ENCODE peak calls at places on chromosomes 1 and 21, in ten cellular contexts. A is H1, N is OCI-LY7, B is PC-3, R is neural progenitor cell, P is H9, X is GM23338, L is SK-N-SH, S is GM23248, Q is mammary epithelial cell. H is an unnamed sample. For H3K4me1 and H3K79me2, the result is how much of the 10 kb centered on the place peaks cover.

GRCh38 chr1:161986328-161986727 is 37.3 kb downstream of the OLFML2B start:
- DNase-seq in Q (no peak), N (no peak), R (no peak), S (no peak), P (no peak), B (no peak), X (no peak), L (no peak), A (no peak), H (no peak)

GRCh38 chr1:89358287-89358893 is 5.5 kb upstream of the GBP6 start:
- DNase-seq in Q (peak), R (peak), S (peak), P (peak), X (peak), L (peak), B (peak), A (peak), N (peak), H (peak)

GRCh38 chr1:234069760-234070159 is 165.3 kb downstream of the SLC35F3 start:
- DNase-seq in A (no peak), P (no peak), R (no peak), X (peak), L (no peak), B (peak), Q (peak), S (no peak), N (no peak), H (peak)

GRCh38 chr1:184811439-184812111 is 56.9 kb upstream of the EDEM3 start:
- DNase-seq in L (no peak), X (no peak), P (no peak), A (no peak), N (no peak), R (no peak), Q (no peak), S (no peak), B (no peak), H (no peak)

GRCh38 chr1:32988665-32989064 is 24.1 kb upstream of the RNF19B start:
- DNase-seq in X (no peak), L (no peak), R (no peak), S (peak), Q (peak), A (no peak), P (no peak), B (peak), N (no peak), H (no peak)

GRCh38 chr1:56709269-56709880 is 64.3 kb downstream of the PRKAA2 start:
- DNase-seq in P (no peak), X (peak), Q (peak), N (peak), B (peak), R (peak), A (no peak), S (peak), L (peak), H (peak)

GRCh38 chr1:84888753-84889152 is 4.3 kb downstream of the LPAR3 start:
- DNase-seq in Q (no peak), B (peak), A (no peak), S (no peak), P (no peak), L (no peak), X (no peak), R (no peak), N (no peak), H (no peak)

GRCh38 chr21:45555557-45556301 is 13.5 kb upstream of the SLC19A1 start:
- DNase-seq in X (peak), S (peak), B (peak), N (peak), R (peak), Q (peak), L (peak), P (peak), A (peak), H (peak)

GRCh38 chr1:110634455-110635281 is 28.5 kb upstream of the KCNA2 start:
- DNase-seq in Q (peak), N (peak), X (no peak), R (no peak), S (peak), L (no peak), B (peak), P (no peak), A (no peak), H (no peak)

GRCh38 chr1:15442759-15443158 is 4.5 kb downstream of the CTRC start:
- DNase-seq in Q (no peak), R (no peak), L (no peak), A (no peak), S (no peak), P (no peak), B (no peak), N (no peak), X (no peak), H (no peak)

GRCh38 chr21:41583274-41583790 is 75.4 kb upstream of the TMPRSS2 start:
- DNase-seq in Q (peak), L (no peak), P (no peak), B (peak), X (no peak), S (no peak), R (no peak), N (no peak), A (no peak), H (no peak)

GRCh38 chr21:29075706-29076447 is 2.4 kb upstream of the CCT8 start:
- DNase-seq in S (peak), A (no peak), N (no peak), P (no peak), X (no peak), Q (peak), L (no peak), B (peak), R (no peak), H (peak)

GRCh38 chr1:18890704-18891103 is 11.7 kb downstream of the ALDH4A1 start:
- DNase-seq in N (no peak), A (no peak), B (no peak), R (no peak), P (no peak), L (no peak), S (peak), Q (no peak), X (no peak), H (no peak)

GRCh38 chr1:223221686-223222085 is 78.6 kb upstream of the TLR5 start:
- DNase-seq in Q (no peak), A (no peak), B (no peak), P (peak), S (no peak), N (no peak), X (no peak), L (no peak), R (no peak), H (no peak)

GRCh38 chr1:151051356-151052009 is 3.9 kb downstream of the C1orf56 start:
- DNase-seq in Q (no peak), B (no peak), L (no peak), X (no peak), N (no peak), A (no peak), P (no peak), R (no peak), S (no peak), H (no peak)

GRCh38 chr1:212255705-212256307 is 29.4 kb upstream of the PPP2R5A start:
- DNase-seq in S (no peak), B (no peak), Q (no peak), R (no peak), N (peak), P (no peak), L (no peak), X (no peak), A (no peak), H (no peak)

GRCh38 chr1:68231627-68232303 is 558 bp downstream of the WLS start:
- DNase-seq in R (peak), B (peak), X (peak), N (no peak), Q (peak), S (peak), P (peak), A (no peak), L (peak), H (no peak)

GRCh38 chr1:99496067-99496466 is 149.8 kb upstream of the PALMD start:
- DNase-seq in A (no peak), B (peak), Q (peak), L (no peak), P (no peak), R (no peak), X (no peak), N (no peak), S (peak), H (no peak)

GRCh38 chr21:36065497-36066036 is 4.3 kb upstream of the CBR1 start:
- DNase-seq in L (no peak), X (no peak), B (peak), A (no peak), Q (peak), R (no peak), P (no peak), N (no peak), S (peak), H (no peak)

GRCh38 chr1:170071378-170071777 is 3.1 kb downstream of the KIFAP3 start:
- DNase-seq in N (peak), B (no peak), A (no peak), P (no peak), L (no peak), R (no peak), X (no peak), S (no peak), Q (no peak), H (no peak)

GRCh38 chr1:19762175-19762779 is 37.4 kb downstream of the TMCO4 start:
- DNase-seq in Q (no peak), P (peak), S (peak), A (no peak), L (peak), R (peak), X (peak), N (peak), B (peak), H (peak)

GRCh38 chr1:164774413-164774812 is 215.4 kb downstream of the PBX1 start:
- DNase-seq in R (no peak), A (no peak), L (no peak), B (no peak), Q (no peak), X (no peak), N (no peak), P (no peak), S (peak), H (no peak)

GRCh38 chr1:180112979-180113650 is 41.6 kb upstream of the QSOX1 start:
- DNase-seq in L (no peak), A (no peak), Q (no peak), B (no peak), S (no peak), P (no peak), R (no peak), N (no peak), X (no peak), H (no peak)
- H3K4me2 ChIP-seq in L (no peak), A (no peak), Q (no peak), B (no peak), S (no peak), P (no peak), R (no peak), N (no peak), X (no peak), H (no peak)

DNA sequence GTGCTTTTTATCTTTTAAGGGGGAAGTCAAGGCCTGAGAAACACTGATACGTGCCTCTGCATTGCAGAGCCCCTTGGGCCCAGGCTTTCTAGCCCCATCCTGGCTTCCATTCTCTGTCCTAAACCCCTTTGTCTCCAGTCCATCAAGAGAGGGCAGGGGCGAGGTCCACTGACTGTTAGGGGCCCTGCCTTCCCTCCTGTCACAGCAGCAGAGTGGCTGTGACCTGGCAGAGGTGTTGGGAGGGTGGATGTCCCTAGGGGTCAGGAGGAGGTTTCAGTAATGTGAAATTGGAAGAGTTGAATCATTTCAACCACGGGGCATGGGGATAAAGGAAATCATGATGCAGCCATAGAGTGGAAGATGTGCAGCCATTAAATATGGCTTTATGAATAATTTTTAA is 24.0 kb downstream of the SOX13 start:
- DNase-seq in L (no peak), P (no peak), S (no peak), B (no peak), A (no peak), R (no peak), X (no peak), Q (no peak), N (no peak), H (no peak)
- H3K4me1 ChIP-seq in L (under half), P (under half), S (under half), B (under half), A (under half), R (under half), X (half or more), Q (under half), N (under half), H (under half)

DNA sequence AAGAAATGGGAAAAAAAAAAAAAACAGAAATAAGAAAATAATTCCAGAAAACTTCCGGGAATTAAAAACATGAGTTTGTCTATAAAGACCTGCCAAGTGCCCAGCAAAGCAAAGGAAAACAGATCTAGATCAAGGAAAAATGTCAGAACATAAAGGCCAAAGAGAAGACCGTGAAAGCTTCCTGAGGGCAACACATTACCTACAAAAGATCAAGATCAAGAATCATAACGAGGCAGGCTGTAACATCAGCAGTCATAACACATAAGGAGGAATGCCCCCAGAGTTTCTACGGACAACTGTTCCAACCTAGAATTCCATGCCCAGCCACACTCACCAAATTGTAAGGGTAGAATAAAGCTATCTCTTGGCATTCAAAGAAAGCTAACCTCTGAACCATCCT is 3.8 kb downstream of the CCSAP start:
- DNase-seq in X (no peak), P (no peak), A (no peak), N (no peak), R (no peak), L (no peak), B (no peak), Q (no peak), S (no peak), H (no peak)
- H3K79me2 ChIP-seq in X (half or more), P (under half), A (half or more), N (half or more), R (half or more), L (half or more), B (half or more), Q (half or more), S (under half), H (under half)

GRCh38 chr1:94428441-94428840 is 10.3 kb downstream of the ABCD3 start:
- DNase-seq in A (no peak), R (no peak), N (no peak), S (no peak), P (no peak), L (no peak), B (no peak), X (no peak), Q (no peak), H (no peak)

GRCh38 chr1:94422115-94422820 is 4.1 kb downstream of the ABCD3 start:
- DNase-seq in A (no peak), B (peak), X (no peak), S (peak), N (no peak), P (no peak), L (no peak), Q (peak), R (no peak), H (no peak)

GRCh38 chr1:94425821-94426484 is 7.8 kb downstream of the ABCD3 start:
- DNase-seq in A (no peak), N (no peak), Q (no peak), R (no peak), L (no peak), P (no peak), B (no peak), S (no peak), X (no peak), H (no peak)
- H3K4me2 ChIP-seq in A (no peak), N (no peak), Q (peak), R (peak), L (no peak), P (no peak), B (peak), S (peak), X (no peak), H (no peak)

H was measured in Karpas-422.